ENCODE peak calls at places on chromosomes 5 and 9, in four cellular contexts. M is astrocyte, V is cardiac muscle cell, U is mesendoderm. E is an unnamed sample.

GRCh38 chr9:77495834-77496671 is 152.1 kb downstream of the GNA14 start:
- DNase-seq in U (peak; percentile 58), M (peak; percentile 80), V (peak; percentile 74), E (peak; percentile 55)

GRCh38 chr5:35618791-35619190 is 1.1 kb downstream of the SPEF2 start:
- DNase-seq in M (no peak), U (no peak), V (no peak), E (no peak)

GRCh38 chr5:120255214-120255613 is 208.9 kb upstream of the PRR16 start:
- DNase-seq in U (no peak), M (no peak), V (no peak), E (no peak)

GRCh38 chr9:134964686-134965085 is 47.0 kb upstream of the FCN1 start:
- DNase-seq in U (no peak), M (no peak), V (no peak), E (no peak)

GRCh38 chr5:150500328-150500841 is 7.5 kb upstream of the NDST1 start:
- DNase-seq in U (no peak), M (no peak), V (no peak), E (no peak)

GRCh38 chr9:91589101-91589553 is 165.5 kb upstream of the NFIL3 start:
- DNase-seq in U (no peak), M (peak; percentile 61), V (peak; percentile 94), E (peak; percentile 30)

GRCh38 chr5:164115420-164115819 is 610.0 kb downstream of the MAT2B start:
- DNase-seq in M (no peak), U (no peak), V (no peak), E (no peak)

GRCh38 chr9:120117081-120117480 is 462.9 kb downstream of the CDK5RAP2 start:
- DNase-seq in U (peak; percentile 12), M (no peak), V (no peak), E (no peak)

GRCh38 chr9:125484632-125485282 is 222.3 kb downstream of the MAPKAP1 start:
- DNase-seq in V (peak; percentile 81), U (no peak), M (peak; percentile 96), E (peak; percentile 69)
- H3K27ac ChIP-seq in V (peak overlapping the region; percentile 89), U (no peak overlapping the region), M (peak overlapping the region; percentile 55), E (peak overlapping the region; percentile 43)

GRCh38 chr9:136604823-136605525 is 57.7 kb upstream of the EGFL7 start:
- DNase-seq in V (no peak), U (no peak), M (no peak), E (no peak)
- H3K27ac ChIP-seq in V (no peak overlapping the region), U (no peak overlapping the region), M (no peak overlapping the region), E (no peak overlapping the region)

DNA sequence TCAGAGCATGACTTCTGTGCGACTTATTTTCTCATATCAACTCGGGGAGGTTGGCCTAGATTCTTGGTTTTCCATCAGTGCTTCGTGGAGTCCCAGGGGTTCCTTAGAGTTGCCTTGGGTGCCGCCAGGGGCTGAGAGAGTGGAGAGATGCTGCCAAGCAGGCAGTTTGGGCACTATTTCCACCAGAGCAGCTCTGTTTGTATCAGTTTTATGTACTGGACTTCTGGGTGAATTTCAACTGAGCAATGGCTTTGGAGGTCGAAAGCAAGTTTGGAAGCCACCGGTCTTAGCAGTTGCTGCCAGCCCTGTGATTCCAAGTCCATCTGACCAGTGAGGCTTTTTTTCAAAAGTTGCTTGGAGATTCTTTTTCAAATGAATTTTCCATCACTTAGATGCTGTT is 68.5 kb downstream of the ANGPTL2 start:
- DNase-seq in V (no peak), M (no peak), U (no peak), E (no peak)
- H3K27ac ChIP-seq in V (no peak overlapping the region), M (no peak overlapping the region), U (no peak overlapping the region), E (no peak overlapping the region)

GRCh38 chr5:139806726-139807646 is 11.4 kb downstream of the PSD2 start:
- DNase-seq in U (no peak), V (no peak), M (no peak), E (no peak)

GRCh38 chr5:139810341-139811075 is 14.9 kb downstream of the PSD2 start:
- DNase-seq in U (no peak), M (no peak), V (no peak), E (no peak)

GRCh38 chr5:139807647-139808030 is 12.0 kb downstream of the PSD2 start:
- DNase-seq in U (no peak), M (no peak), V (no peak), E (no peak)

GRCh38 chr5:139809331-139809810 is 13.8 kb downstream of the PSD2 start:
- DNase-seq in M (no peak), V (no peak), U (no peak), E (no peak)

DNA sequence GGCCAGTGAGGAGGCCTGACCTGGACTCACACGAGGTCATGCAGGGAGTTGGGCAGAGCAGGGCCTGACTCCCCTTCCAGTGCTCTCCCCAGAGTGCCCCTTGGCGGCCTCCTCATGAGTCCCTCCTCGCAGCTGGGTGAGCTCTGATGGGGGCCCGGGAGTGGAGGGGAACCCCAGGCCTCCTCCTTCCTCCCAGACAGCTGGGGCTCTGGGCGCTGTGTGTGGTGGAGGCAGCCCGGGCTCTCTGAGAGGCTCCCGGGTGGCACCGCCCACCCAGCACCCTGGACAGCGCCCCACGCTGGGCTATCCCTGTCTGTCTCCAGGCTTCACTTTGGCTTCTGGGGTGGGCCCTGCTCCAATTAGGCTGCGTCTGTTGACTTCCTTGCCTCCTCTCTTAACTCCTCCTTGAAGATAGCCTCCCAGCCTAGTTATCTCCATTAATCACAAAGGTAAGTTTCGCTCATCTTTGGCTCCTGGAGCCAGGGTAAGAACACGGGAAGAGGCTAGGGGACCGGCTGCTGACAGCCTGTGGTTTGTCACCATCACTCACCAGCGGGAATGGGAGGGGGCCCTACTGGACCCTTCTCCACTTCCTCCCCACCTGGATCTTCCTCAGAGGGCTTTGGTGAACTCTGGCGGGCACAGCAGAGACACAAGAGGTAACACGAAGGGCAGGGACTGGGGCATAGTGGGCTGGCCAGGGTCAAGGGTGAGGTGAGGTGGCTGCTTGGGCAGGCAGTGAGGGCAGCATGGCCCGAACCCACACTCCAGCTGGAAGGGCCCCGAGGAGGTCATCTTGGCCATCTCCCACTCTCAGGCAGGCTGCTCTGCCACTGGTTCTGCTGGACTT is 13.1 kb downstream of the PSD2 start:
- DNase-seq in U (peak; percentile 71), M (no peak), V (peak; percentile 63), E (peak; percentile 43)
- H3K27ac ChIP-seq in U (no peak overlapping the region), M (no peak overlapping the region), V (no peak overlapping the region), E (no peak overlapping the region)

DNA sequence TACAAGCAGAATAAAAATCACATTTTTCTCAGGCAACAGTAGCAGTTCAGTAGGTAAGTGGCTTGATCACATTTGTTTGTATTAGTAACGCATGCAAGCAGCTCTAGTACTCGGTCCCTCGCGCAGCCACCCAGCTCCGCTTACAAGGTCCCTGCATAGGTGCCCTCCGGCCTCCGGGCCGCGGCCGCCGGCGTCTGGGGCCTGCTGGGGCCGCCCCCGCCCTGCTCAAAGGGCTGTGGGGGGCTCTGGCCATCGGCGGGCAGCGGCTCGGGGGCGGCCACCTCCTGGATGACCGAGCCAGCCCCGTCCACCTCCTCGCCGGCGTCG is 50.2 kb upstream of the UBAC1 start:
- DNase-seq in V (no peak), U (no peak), M (no peak), E (no peak)
- H3K27ac ChIP-seq in V (no peak overlapping the region), U (no peak overlapping the region), M (no peak overlapping the region), E (no peak overlapping the region)

DNA sequence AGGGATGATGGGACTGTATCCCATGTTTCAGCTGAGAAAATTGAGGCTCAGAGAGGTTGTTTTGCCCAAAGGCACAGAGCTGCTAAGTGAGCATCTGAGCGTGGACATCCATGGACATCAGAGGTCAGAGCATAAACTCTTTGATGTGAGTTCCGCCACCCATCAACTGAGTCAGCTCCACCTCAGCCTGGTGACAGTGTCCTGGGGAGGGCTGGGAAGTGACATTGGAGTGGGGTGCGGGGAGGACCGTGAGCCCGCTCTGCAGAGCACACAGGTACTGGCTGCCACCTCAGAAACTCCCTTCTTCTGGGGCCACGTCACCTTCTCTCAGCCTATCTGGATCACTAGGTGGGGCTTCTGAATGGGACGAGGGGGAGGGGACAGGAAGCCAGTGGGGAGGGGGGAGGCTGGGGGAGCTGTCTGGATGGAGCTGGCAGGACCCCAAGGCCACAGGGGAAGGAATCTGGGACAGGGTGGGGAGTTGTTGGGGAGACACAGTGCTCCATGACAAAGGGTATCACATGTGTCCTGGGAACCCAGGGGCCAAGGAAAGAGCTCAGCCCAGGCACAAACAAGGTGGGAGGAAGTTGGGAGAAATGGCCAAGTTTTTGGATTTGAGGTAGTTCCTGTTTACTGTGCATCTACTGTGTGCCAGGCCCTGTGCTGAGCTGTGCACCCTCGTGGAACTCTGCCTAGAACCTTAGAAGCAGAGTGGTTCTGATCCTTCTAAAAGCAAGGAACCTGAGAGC is 2.5 kb downstream of the LAMC3 start:
- DNase-seq in M (no peak), U (peak; percentile 82), V (no peak), E (no peak)
- H3K27ac ChIP-seq in M (no peak overlapping the region), U (peak overlapping the region; percentile 24), V (no peak overlapping the region), E (no peak overlapping the region)

GRCh38 chr9:87194471-87194870 is 247.2 kb upstream of the GAS1 start:
- DNase-seq in U (no peak), V (peak; percentile 71), M (peak; percentile 93), E (peak; percentile 93)
- H3K27ac ChIP-seq in U (no peak overlapping the region), V (no peak overlapping the region), M (peak overlapping the region; percentile 88), E (peak overlapping the region; percentile 76)

GRCh38 chr5:58069016-58069705 is 390.7 kb downstream of the PLK2 start:
- DNase-seq in M (no peak), V (no peak), U (no peak), E (no peak)
- H3K27ac ChIP-seq in M (no peak overlapping the region), V (no peak overlapping the region), U (no peak overlapping the region), E (no peak overlapping the region)

E was measured in mesenchymal stem cell.